ENCODE peak calls at places on chromosomes 5 and 9, in four cellular contexts. R is hypothalamus; I is neural progenitor cell; C is stimulated activated CD8-positive, alpha-beta memory T cell treated with anti-CD3 and anti-CD28 coated beads, Interleukin-7, amount 100 ng/mL, for 1 hour. K is an unnamed sample.

GRCh38 chr5:42993516-42994284 is 46.4 kb downstream of the ANXA2R start:
- DNase-seq in C (no peak), I (peak), R (no peak), K (peak)

GRCh38 chr9:3931058-3931457 is 368.8 kb downstream of the GLIS3 start:
- DNase-seq in I (no peak), R (no peak), C (no peak), K (no peak)

GRCh38 chr5:74477761-74478160 is 162.8 kb downstream of the ENC1 start:
- DNase-seq in R (no peak), C (no peak), I (no peak), K (no peak)

GRCh38 chr5:156361451-156362109 is 34.6 kb downstream of the SGCD start:
- DNase-seq in R (no peak), C (no peak), I (no peak), K (no peak)

GRCh38 chr5:32780508-32780919 is 69.4 kb downstream of the NPR3 start:
- DNase-seq in R (no peak), I (no peak), C (no peak), K (no peak)

GRCh38 chr9:35481347-35481975 is 8.4 kb upstream of the RUSC2 start:
- DNase-seq in C (no peak), R (no peak), I (peak), K (no peak)

GRCh38 chr5:132143148-132143547 is 69.6 kb downstream of the CSF2 start:
- DNase-seq in R (no peak), C (no peak), I (no peak), K (no peak)

GRCh38 chr5:172777381-172778222 is 6.6 kb upstream of the DUSP1 start:
- DNase-seq in C (peak), I (no peak), R (no peak), K (peak)

GRCh38 chr5:119811443-119811842 is 182.1 kb downstream of the FAM170A start:
- DNase-seq in I (no peak), R (no peak), C (no peak), K (no peak)

GRCh38 chr5:82107277-82107676 is 135.5 kb downstream of the ATG10 start:
- DNase-seq in R (no peak), I (peak), C (no peak), K (no peak)

GRCh38 chr5:134561871-134562296 is 36.4 kb downstream of the JADE2 start:
- DNase-seq in C (no peak), R (no peak), I (peak), K (no peak)

GRCh38 chr5:51567636-51568035 is 184.4 kb downstream of the ISL1 start:
- DNase-seq in R (no peak), I (no peak), C (no peak), K (no peak)

GRCh38 chr5:142186821-142187594 is 78.4 kb downstream of the NDFIP1 start:
- DNase-seq in C (no peak), R (no peak), I (no peak), K (no peak)

GRCh38 chr5:173768267-173768806 is 119.8 kb upstream of the CPEB4 start:
- DNase-seq in I (no peak), C (no peak), R (no peak), K (no peak)

GRCh38 chr9:125626187-125626586 is 80.8 kb downstream of the MAPKAP1 start:
- DNase-seq in R (no peak), I (no peak), C (no peak), K (no peak)

K was measured in activated T-cell treated with anti-CD3 and anti-CD28 coated beads for 48 hours.